ENCODE peak calls at places on chromosomes 1 and 21, in nine cellular contexts. F is heart left ventricle, E is K562, S is prostate gland, R is tibial nerve, C is suprapubic skin, L is breast epithelium, K is HCT116, W is sigmoid colon. Q is an unnamed sample.

GRCh38 chr1:244322791-244323521 is 128.8 kb downstream of the ADSS2 start:
- DNase-seq in F (no peak), E (peak; percentile 88), S (peak; percentile 81), R (peak; percentile 62), C (no peak), L (no peak), K (peak; percentile 85), W (no peak), Q (no peak)

GRCh38 chr1:160296036-160296435 is 11.1 kb upstream of the PEX19 start:
- DNase-seq in F (no peak), E (no peak), S (no peak), R (no peak), C (no peak), L (no peak), K (no peak), W (no peak), Q (no peak)

GRCh38 chr1:212311836-212312497 is 26.8 kb downstream of the PPP2R5A start:
- DNase-seq in F (no peak), E (no peak), S (no peak), R (no peak), C (no peak), L (no peak), K (no peak), W (no peak), Q (no peak)

GRCh38 chr1:12772520-12772919 is 1.0 kb upstream of the PRAMEF12 start:
- DNase-seq in F (no peak), E (no peak), S (no peak), R (no peak), C (no peak), L (no peak), K (no peak), W (no peak), Q (no peak)

GRCh38 chr1:110816945-110817344 is 56.0 kb upstream of the CD53 start:
- DNase-seq in F (no peak), E (no peak), S (no peak), R (no peak), C (no peak), L (no peak), K (no peak), W (no peak), Q (no peak)

GRCh38 chr21:46486481-46487000 is 27.9 kb downstream of the DIP2A start:
- DNase-seq in F (no peak), E (no peak), S (peak; percentile 21), R (no peak), C (no peak), L (no peak), K (no peak), W (no peak), Q (no peak)

GRCh38 chr1:41380979-41381690 is 19.9 kb downstream of the FOXO6 start:
- DNase-seq in F (no peak), E (peak; percentile 28), S (no peak), R (peak; percentile 33), C (no peak), L (no peak), K (peak; percentile 18), W (peak; percentile 90), Q (peak; percentile 93)

GRCh38 chr1:225691377-225691776 is 38.5 kb upstream of the ENAH start:
- DNase-seq in F (no peak), E (no peak), S (no peak), R (no peak), C (no peak), L (no peak), K (no peak), W (no peak), Q (peak; percentile 37)

GRCh38 chr21:23811802-23812201 is 1795.5 kb downstream of the MRPL39 start:
- DNase-seq in F (no peak), E (no peak), S (no peak), R (no peak), C (no peak), L (no peak), K (no peak), W (no peak), Q (no peak)

GRCh38 chr1:211468595-211468994 is 23.4 kb downstream of the RD3 start:
- DNase-seq in F (no peak), E (no peak), S (no peak), R (peak; percentile 65), C (no peak), L (no peak), K (no peak), W (peak; percentile 77), Q (no peak)

GRCh38 chr1:234716907-234717375 is 107.0 kb upstream of the IRF2BP2 start:
- DNase-seq in F (no peak), E (no peak), S (no peak), R (no peak), C (no peak), L (no peak), K (no peak), W (peak; percentile 84), Q (peak; percentile 70)

GRCh38 chr1:26038904-26039303 is 7.0 kb downstream of the SLC30A2 start:
- DNase-seq in F (no peak), E (no peak), S (no peak), R (no peak), C (no peak), L (no peak), K (no peak), W (no peak), Q (no peak)

GRCh38 chr1:26036756-26037281 is 9.1 kb downstream of the SLC30A2 start:
- DNase-seq in F (no peak), E (no peak), S (no peak), R (no peak), C (no peak), L (no peak), K (no peak), W (no peak), Q (no peak)

GRCh38 chr1:26037904-26038303 is 8.0 kb downstream of the SLC30A2 start:
- DNase-seq in F (no peak), E (no peak), S (no peak), R (no peak), C (no peak), L (no peak), K (no peak), W (no peak), Q (no peak)

GRCh38 chr1:26035959-26036755 is 9.8 kb downstream of the SLC30A2 start:
- DNase-seq in F (peak; percentile 93), E (peak; percentile 93), S (peak; percentile 63), R (peak; percentile 85), C (peak; percentile 91), L (peak; percentile 86), K (peak; percentile 26), W (peak; percentile 86), Q (peak; percentile 84)

DNA sequence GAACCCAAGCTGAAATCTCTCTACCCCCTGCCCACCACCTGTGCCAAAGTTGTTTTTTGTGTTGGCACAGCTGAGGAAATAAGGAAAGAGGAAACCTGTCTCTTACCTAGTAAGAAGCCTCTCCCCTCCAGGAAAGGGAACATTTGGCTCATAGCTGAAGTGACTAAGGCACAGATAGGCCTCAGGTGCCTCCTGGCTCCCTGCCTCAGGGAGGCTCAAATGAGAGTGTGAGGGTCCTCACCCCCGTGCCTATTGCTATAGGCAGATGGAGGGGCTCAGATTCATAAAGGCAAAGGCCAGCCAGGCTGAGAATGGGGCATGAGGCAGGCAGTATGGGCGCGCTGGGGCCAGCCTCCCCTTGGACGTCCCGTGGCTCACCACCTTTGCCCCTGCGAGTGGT is 7.4 kb downstream of the SLC30A2 start:
- DNase-seq in F (no peak), E (no peak), S (no peak), R (no peak), C (no peak), L (no peak), K (no peak), W (no peak), Q (no peak)
- H3K27ac ChIP-seq in F (peak overlapping the region; percentile 95), E (no peak overlapping the region), S (no peak overlapping the region), R (no peak overlapping the region), C (no peak overlapping the region), L (no peak overlapping the region), K (no peak overlapping the region), W (no peak overlapping the region), Q (no peak overlapping the region)

GRCh38 chr1:9603766-9604753 is 15.3 kb downstream of the TMEM201 start:
- DNase-seq in F (no peak), E (no peak), S (no peak), R (no peak), C (no peak), L (no peak), K (no peak), W (no peak), Q (peak; percentile 52)

GRCh38 chr1:9602794-9603167 is 14.1 kb downstream of the TMEM201 start:
- DNase-seq in F (no peak), E (no peak), S (no peak), R (no peak), C (peak; percentile 56), L (no peak), K (no peak), W (no peak), Q (no peak)

GRCh38 chr1:9603307-9603706 is 14.6 kb downstream of the TMEM201 start:
- DNase-seq in F (no peak), E (no peak), S (no peak), R (no peak), C (peak; percentile 75), L (no peak), K (no peak), W (no peak), Q (no peak)

GRCh38 chr1:9600861-9601834 is 12.4 kb downstream of the TMEM201 start:
- DNase-seq in F (no peak), E (no peak), S (no peak), R (no peak), C (peak; percentile 73), L (no peak), K (no peak), W (no peak), Q (no peak)

GRCh38 chr1:9601942-9602793 is 13.5 kb downstream of the TMEM201 start:
- DNase-seq in F (no peak), E (no peak), S (no peak), R (no peak), C (peak; percentile 67), L (no peak), K (no peak), W (no peak), Q (peak; percentile 73)
- TF ChIP-seq POLR2A in F (no peak), E (no peak), S (no peak), R (no peak), C (no peak), L (no peak), K (no peak), W (no peak), Q (no peak)

GRCh38 chr1:17919525-17920439 is 164.6 kb downstream of the ACTL8 start:
- DNase-seq in F (no peak), E (peak; percentile 55), S (no peak), R (no peak), C (peak; percentile 56), L (no peak), K (peak; percentile 19), W (no peak), Q (no peak)
- TF ChIP-seq CTCF in F (peak; percentile 7), E (peak; percentile 48), S (no peak), R (no peak), C (no peak), L (no peak), K (peak; percentile 61), W (no peak), Q (peak; percentile 5)

DNA sequence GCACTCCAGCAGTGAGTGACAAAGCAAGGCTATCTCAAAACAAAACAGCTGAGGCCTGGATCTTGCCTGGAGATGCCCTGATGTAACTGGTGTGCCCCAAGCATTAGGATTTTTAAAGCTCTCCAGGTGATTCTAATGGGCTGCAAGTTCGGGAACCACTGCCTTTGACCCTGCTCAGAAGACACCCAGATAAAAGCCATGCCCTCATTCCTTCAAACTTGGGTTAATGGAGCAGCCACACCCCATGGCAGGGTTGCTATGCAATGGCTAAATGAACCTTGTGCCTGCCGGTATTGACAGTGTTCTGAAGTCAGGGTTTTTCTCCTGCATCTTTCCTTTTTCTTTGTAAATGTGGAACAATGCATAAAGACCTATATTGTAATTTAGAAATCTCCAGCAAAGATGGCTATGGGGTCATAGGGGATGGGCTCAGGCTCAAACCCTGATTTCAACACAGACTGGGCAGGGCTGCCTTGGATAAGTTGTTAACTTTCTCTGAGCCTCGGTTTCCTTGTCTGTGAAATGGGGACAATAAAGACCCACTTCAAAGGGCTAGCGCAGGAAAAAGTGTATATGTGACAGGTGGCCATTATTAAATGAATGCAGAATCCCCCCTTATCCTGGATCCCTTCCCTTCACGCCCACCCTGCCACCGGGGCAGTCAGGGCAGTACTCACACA is 453 bp downstream of the TFF3 start:
- DNase-seq in F (no peak), E (no peak), S (no peak), R (no peak), C (no peak), L (no peak), K (no peak), W (no peak), Q (no peak)
- H3K27ac ChIP-seq in F (no peak overlapping the region), E (no peak overlapping the region), S (peak overlapping the region; percentile 55), R (no peak overlapping the region), C (no peak overlapping the region), L (peak overlapping the region; percentile 46), K (no peak overlapping the region), W (peak overlapping the region; percentile 17), Q (no peak overlapping the region)

Q was measured in upper lobe of left lung.